ENCODE peak calls at places on chromosomes 7 and 10, in seven cellular contexts. One of them, this sample, is unnamed.

GRCh38 chr7:22700559-22701002 is 26.4 kb upstream of the IL6 start:
- DNase-seq in occipital lobe: no peak
- DNase-seq in tibial artery: no peak
- DNase-seq in CD8-positive, alpha-beta memory T cell: no peak
- DNase-seq in colonic mucosa: no peak
- DNase-seq in epithelial cell of esophagus: no peak
- DNase-seq in G401: no peak
- DNase-seq in this sample: no peak

GRCh38 chr10:96608815-96609214 is 22.0 kb upstream of the TM9SF3 start:
- DNase-seq in CD8-positive, alpha-beta memory T cell: no peak
- DNase-seq in occipital lobe: no peak
- DNase-seq in G401: no peak
- DNase-seq in epithelial cell of esophagus: no peak
- DNase-seq in tibial artery: no peak
- DNase-seq in colonic mucosa: no peak
- DNase-seq in this sample: no peak

GRCh38 chr10:47184724-47185330 is 115.2 kb upstream of the GDF10 start:
- DNase-seq in occipital lobe: no peak
- DNase-seq in G401: no peak
- DNase-seq in CD8-positive, alpha-beta memory T cell: no peak
- DNase-seq in epithelial cell of esophagus: no peak
- DNase-seq in tibial artery: no peak
- DNase-seq in colonic mucosa: no peak
- DNase-seq in this sample: no peak

GRCh38 chr7:101352920-101353308 is 9.8 kb upstream of the COL26A1 start:
- DNase-seq in tibial artery: no peak
- DNase-seq in epithelial cell of esophagus: no peak
- DNase-seq in colonic mucosa: no peak
- DNase-seq in CD8-positive, alpha-beta memory T cell: no peak
- DNase-seq in occipital lobe: no peak
- DNase-seq in G401: no peak
- DNase-seq in this sample: no peak

GRCh38 chr7:46558482-46559193 is 637.6 kb upstream of the IGFBP3 start:
- DNase-seq in epithelial cell of esophagus: peak
- DNase-seq in G401: no peak
- DNase-seq in occipital lobe: no peak
- DNase-seq in colonic mucosa: no peak
- DNase-seq in CD8-positive, alpha-beta memory T cell: no peak
- DNase-seq in tibial artery: no peak
- DNase-seq in this sample: no peak

GRCh38 chr7:102875700-102876192 is 37.1 kb upstream of the LRRC17 start:
- DNase-seq in G401: no peak
- DNase-seq in colonic mucosa: no peak
- DNase-seq in occipital lobe: no peak
- DNase-seq in CD8-positive, alpha-beta memory T cell: no peak
- DNase-seq in epithelial cell of esophagus: peak
- DNase-seq in tibial artery: no peak
- DNase-seq in this sample: no peak

GRCh38 chr10:75877877-75878276 is 446.5 kb downstream of the LRMDA start:
- DNase-seq in colonic mucosa: no peak
- DNase-seq in G401: no peak
- DNase-seq in occipital lobe: no peak
- DNase-seq in tibial artery: no peak
- DNase-seq in epithelial cell of esophagus: no peak
- DNase-seq in CD8-positive, alpha-beta memory T cell: no peak
- DNase-seq in this sample: no peak

GRCh38 chr7:317643-318405 is 27.9 kb downstream of the FOXL3 start:
- DNase-seq in occipital lobe: no peak
- DNase-seq in colonic mucosa: no peak
- DNase-seq in CD8-positive, alpha-beta memory T cell: no peak
- DNase-seq in G401: no peak
- DNase-seq in tibial artery: no peak
- DNase-seq in epithelial cell of esophagus: no peak
- DNase-seq in this sample: no peak

GRCh38 chr7:16357921-16358320 is 63.4 kb downstream of the CRPPA start:
- DNase-seq in CD8-positive, alpha-beta memory T cell: no peak
- DNase-seq in G401: peak
- DNase-seq in colonic mucosa: peak
- DNase-seq in epithelial cell of esophagus: no peak
- DNase-seq in occipital lobe: no peak
- DNase-seq in tibial artery: no peak
- DNase-seq in this sample: no peak

GRCh38 chr7:128869138-128869943 is 6.7 kb downstream of the ATP6V1F start:
- DNase-seq in CD8-positive, alpha-beta memory T cell: peak
- DNase-seq in colonic mucosa: peak
- DNase-seq in epithelial cell of esophagus: peak
- DNase-seq in G401: peak
- DNase-seq in tibial artery: no peak
- DNase-seq in occipital lobe: peak
- DNase-seq in this sample: no peak

GRCh38 chr7:98810166-98810802 is 59.5 kb downstream of the TMEM130 start:
- DNase-seq in epithelial cell of esophagus: no peak
- DNase-seq in CD8-positive, alpha-beta memory T cell: no peak
- DNase-seq in tibial artery: peak
- DNase-seq in G401: peak
- DNase-seq in occipital lobe: peak
- DNase-seq in colonic mucosa: no peak
- DNase-seq in this sample: no peak

GRCh38 chr7:35874881-35875280 is 74.0 kb downstream of the SEPTIN7 start:
- DNase-seq in colonic mucosa: no peak
- DNase-seq in tibial artery: no peak
- DNase-seq in occipital lobe: no peak
- DNase-seq in CD8-positive, alpha-beta memory T cell: no peak
- DNase-seq in G401: no peak
- DNase-seq in epithelial cell of esophagus: no peak
- DNase-seq in this sample: no peak

GRCh38 chr7:15544050-15544449 is 17.8 kb downstream of the AGMO start:
- DNase-seq in colonic mucosa: no peak
- DNase-seq in epithelial cell of esophagus: no peak
- DNase-seq in G401: no peak
- DNase-seq in occipital lobe: no peak
- DNase-seq in CD8-positive, alpha-beta memory T cell: no peak
- DNase-seq in tibial artery: no peak
- DNase-seq in this sample: no peak

GRCh38 chr7:141294122-141294829 is 220.4 kb downstream of the TMEM178B start:
- DNase-seq in occipital lobe: no peak
- DNase-seq in CD8-positive, alpha-beta memory T cell: no peak
- DNase-seq in epithelial cell of esophagus: no peak
- DNase-seq in colonic mucosa: no peak
- DNase-seq in G401: no peak
- DNase-seq in tibial artery: no peak
- DNase-seq in this sample: no peak

GRCh38 chr7:36198854-36199266 is 45.8 kb downstream of the EEPD1 start:
- DNase-seq in G401: no peak
- DNase-seq in CD8-positive, alpha-beta memory T cell: no peak
- DNase-seq in tibial artery: no peak
- DNase-seq in occipital lobe: no peak
- DNase-seq in epithelial cell of esophagus: no peak
- DNase-seq in colonic mucosa: no peak
- DNase-seq in this sample: no peak

GRCh38 chr10:93115661-93116383 is 42.1 kb downstream of the CYP26A1 start:
- DNase-seq in G401: peak
- DNase-seq in epithelial cell of esophagus: peak
- DNase-seq in occipital lobe: no peak
- DNase-seq in tibial artery: peak
- DNase-seq in CD8-positive, alpha-beta memory T cell: peak
- DNase-seq in colonic mucosa: peak
- DNase-seq in this sample: peak

GRCh38 chr7:138370956-138371355 is 89.1 kb upstream of the TRIM24 start:
- DNase-seq in CD8-positive, alpha-beta memory T cell: no peak
- DNase-seq in epithelial cell of esophagus: peak
- DNase-seq in tibial artery: no peak
- DNase-seq in occipital lobe: no peak
- DNase-seq in colonic mucosa: no peak
- DNase-seq in G401: no peak
- DNase-seq in this sample: no peak

GRCh38 chr10:73251683-73252444 is 580 bp downstream of the MRPS16 start:
- DNase-seq in occipital lobe: no peak
- DNase-seq in tibial artery: no peak
- DNase-seq in G401: no peak
- DNase-seq in colonic mucosa: peak
- DNase-seq in epithelial cell of esophagus: peak
- DNase-seq in CD8-positive, alpha-beta memory T cell: no peak
- DNase-seq in this sample: no peak

GRCh38 chr10:119235381-119235780 is 28.0 kb downstream of the GRK5 start:
- DNase-seq in G401: no peak
- DNase-seq in colonic mucosa: no peak
- DNase-seq in occipital lobe: peak
- DNase-seq in tibial artery: no peak
- DNase-seq in epithelial cell of esophagus: peak
- DNase-seq in CD8-positive, alpha-beta memory T cell: no peak
- DNase-seq in this sample: no peak

GRCh38 chr7:155878674-155879073 is 66.4 kb upstream of the SHH start:
- DNase-seq in CD8-positive, alpha-beta memory T cell: no peak
- DNase-seq in occipital lobe: no peak
- DNase-seq in epithelial cell of esophagus: no peak
- DNase-seq in tibial artery: no peak
- DNase-seq in G401: no peak
- DNase-seq in colonic mucosa: peak
- DNase-seq in this sample: no peak

GRCh38 chr7:131653418-131654248 is 97.2 kb upstream of the PODXL start:
- DNase-seq in G401: no peak
- DNase-seq in occipital lobe: no peak
- DNase-seq in CD8-positive, alpha-beta memory T cell: no peak
- DNase-seq in colonic mucosa: no peak
- DNase-seq in epithelial cell of esophagus: no peak
- DNase-seq in tibial artery: no peak
- DNase-seq in this sample: peak

GRCh38 chr7:151157645-151158329 is 9.7 kb downstream of the GBX1 start:
- DNase-seq in epithelial cell of esophagus: peak
- DNase-seq in tibial artery: no peak
- DNase-seq in occipital lobe: no peak
- DNase-seq in colonic mucosa: no peak
- DNase-seq in G401: no peak
- DNase-seq in CD8-positive, alpha-beta memory T cell: no peak
- DNase-seq in this sample: no peak

GRCh38 chr7:61576-62360 is 130.6 kb upstream of the FAM20C start:
- DNase-seq in CD8-positive, alpha-beta memory T cell: no peak
- DNase-seq in tibial artery: no peak
- DNase-seq in G401: no peak
- DNase-seq in occipital lobe: no peak
- DNase-seq in colonic mucosa: no peak
- DNase-seq in epithelial cell of esophagus: no peak
- DNase-seq in this sample: no peak

GRCh38 chr7:925601-926000 is 28.9 kb downstream of the ADAP1 start:
- DNase-seq in epithelial cell of esophagus: no peak
- DNase-seq in CD8-positive, alpha-beta memory T cell: peak
- DNase-seq in colonic mucosa: peak
- DNase-seq in occipital lobe: no peak
- DNase-seq in G401: no peak
- DNase-seq in tibial artery: peak
- DNase-seq in this sample: peak